ENCODE peak calls at places on chromosomes 1 and 21, in six cellular contexts. M, X, D, H, O and V are unnamed samples.

GRCh38 chr1:65924471-65924870 is 131.8 kb downstream of the PDE4B start:
- DNase-seq in D (peak; percentile 50), H (peak; percentile 74), O (no peak), X (no peak), M (peak; percentile 80), V (no peak)

GRCh38 chr1:35929730-35930592 is 944 bp upstream of the AGO3 start:
- DNase-seq in M (no peak), H (peak; percentile 64), D (no peak), O (peak; percentile 38), X (peak; percentile 86), V (peak; percentile 75)

GRCh38 chr1:31934251-31934650 is 3.9 kb downstream of the PTP4A2 start:
- DNase-seq in X (no peak), D (no peak), O (no peak), M (no peak), H (no peak), V (no peak)

GRCh38 chr1:176208034-176208433 is 948 bp upstream of the COP1 start:
- DNase-seq in H (no peak), D (no peak), M (no peak), O (no peak), X (peak; percentile 54), V (no peak)

GRCh38 chr1:150961756-150962155 is 12.9 kb downstream of the CERS2 start:
- DNase-seq in H (no peak), X (no peak), D (no peak), M (no peak), O (no peak), V (no peak)

GRCh38 chr1:188599313-188599712 is 1770.6 kb downstream of the PLA2G4A start:
- DNase-seq in O (no peak), M (no peak), D (no peak), X (peak; percentile 30), H (no peak), V (peak; percentile 9)

GRCh38 chr1:164630626-164631396 is 71.8 kb downstream of the PBX1 start:
- DNase-seq in M (no peak), O (no peak), H (no peak), D (no peak), X (no peak), V (no peak)

GRCh38 chr1:201678264-201679101 is 139.6 kb downstream of the NAV1 start:
- DNase-seq in M (no peak), H (no peak), X (no peak), O (no peak), D (no peak), V (peak; percentile 57)

GRCh38 chr1:171817511-171818265 is 23.6 kb upstream of the DNM3 start:
- DNase-seq in H (peak; percentile 83), X (peak; percentile 85), D (no peak), O (peak; percentile 11), M (no peak), V (peak; percentile 30)

GRCh38 chr21:15062566-15062965 is 2.2 kb downstream of the NRIP1 start:
- DNase-seq in M (no peak), D (no peak), H (no peak), X (peak; percentile 78), O (peak; percentile 42), V (peak; percentile 35)

GRCh38 chr1:56190975-56191768 is 388.2 kb downstream of the PLPP3 start:
- DNase-seq in M (no peak), D (no peak), X (no peak), O (no peak), H (no peak), V (no peak)

GRCh38 chr21:46386726-46387073 is 62.7 kb downstream of the PCNT start:
- DNase-seq in M (no peak), X (no peak), D (no peak), O (no peak), H (no peak), V (no peak)

GRCh38 chr1:234322979-234323378 is 50.3 kb upstream of the COA6 start:
- DNase-seq in O (peak; percentile 41), H (peak; percentile 58), M (no peak), X (peak; percentile 91), D (no peak), V (peak; percentile 69)

GRCh38 chr1:212915245-212916091 is 34.9 kb upstream of the VASH2 start:
- DNase-seq in D (no peak), M (no peak), H (peak; percentile 27), O (no peak), X (peak; percentile 59), V (peak; percentile 34)

GRCh38 chr1:4018721-4019521 is 118.8 kb upstream of the C1orf174 start:
- DNase-seq in H (peak; percentile 50), D (no peak), X (no peak), O (no peak), M (no peak), V (no peak)

GRCh38 chr1:109624215-109625010 is 4.8 kb downstream of the AMPD2 start:
- DNase-seq in X (no peak), H (no peak), D (no peak), O (peak; percentile 61), M (no peak), V (no peak)

GRCh38 chr21:42117229-42118048 is 46.3 kb downstream of the UMODL1 start:
- DNase-seq in X (peak; percentile 94), H (peak; percentile 87), D (no peak), M (no peak), O (peak; percentile 86), V (peak; percentile 74)

GRCh38 chr1:241749041-241749798 is 97.1 kb downstream of the WDR64 start:
- DNase-seq in X (no peak), D (no peak), O (no peak), M (no peak), H (peak; percentile 15), V (no peak)

GRCh38 chr1:234114648-234115307 is 210.3 kb downstream of the SLC35F3 start:
- DNase-seq in D (no peak), O (peak; percentile 36), H (peak; percentile 51), X (peak; percentile 76), M (peak; percentile 23), V (peak; percentile 79)

GRCh38 chr1:57424231-57425027 is 569 bp upstream of the DAB1 start:
- DNase-seq in M (no peak), X (no peak), H (peak; percentile 64), O (no peak), D (no peak), V (peak; percentile 92)

GRCh38 chr1:53130878-53131589 is 11.4 kb downstream of the SLC1A7 start:
- DNase-seq in H (no peak), D (no peak), X (no peak), M (no peak), O (no peak), V (no peak)

GRCh38 chr1:16307222-16307621 is 45.1 kb downstream of the FBXO42 start:
- DNase-seq in H (no peak), M (no peak), X (no peak), D (no peak), O (no peak), V (no peak)

GRCh38 chr1:164787834-164788231 is 228.8 kb downstream of the PBX1 start:
- DNase-seq in M (no peak), X (no peak), O (no peak), H (no peak), D (no peak), V (no peak)

GRCh38 chr1:51541313-51542050 is 22.4 kb upstream of the EPS15 start:
- DNase-seq in H (peak; percentile 58), D (no peak), O (no peak), X (peak; percentile 12), M (no peak), V (peak; percentile 65)

GRCh38 chr1:205519541-205520131 is 15.2 kb downstream of the CDK18 start:
- DNase-seq in D (no peak), X (no peak), O (no peak), H (no peak), M (no peak), V (peak; percentile 44)

GRCh38 chr1:91803847-91804545 is 82.0 kb downstream of the TGFBR3 start:
- DNase-seq in D (no peak), X (peak; percentile 77), M (no peak), H (peak; percentile 70), O (peak; percentile 62), V (no peak)